ENCODE peak calls at places on chromosome 15, in six cellular contexts. Y is fibroblast of pulmonary artery, N is neural progenitor cell, X is transverse colon, Z is AG04450, K is sigmoid colon. E is an unnamed sample.

GRCh38 chr15:52523646-52524045 is 5.0 kb downstream of the MYO5A start:
- DNase-seq in Y (no peak), Z (no peak), N (no peak), X (no peak), K (no peak), E (no peak)

GRCh38 chr15:83837946-83838571 is 184.1 kb downstream of the ADAMTSL3 start:
- DNase-seq in K (no peak), Y (peak; percentile 44), N (peak; percentile 66), X (no peak), Z (no peak), E (no peak)

GRCh38 chr15:90087454-90088154 is 14.7 kb downstream of the IDH2 start:
- DNase-seq in Y (peak; percentile 43), X (peak; percentile 26), N (no peak), K (no peak), Z (no peak), E (no peak)

GRCh38 chr15:60548101-60548500 is 69.2 kb upstream of the ICE2 start:
- DNase-seq in K (no peak), Z (no peak), Y (no peak), N (no peak), X (no peak), E (no peak)

GRCh38 chr15:92809880-92810361 is 90.2 kb upstream of the CHD2 start:
- DNase-seq in Z (no peak), X (peak; percentile 68), Y (peak; percentile 58), K (peak; percentile 80), N (peak; percentile 51), E (no peak)

GRCh38 chr15:52668133-52668532 is 11.1 kb downstream of the ATOSA start:
- DNase-seq in Y (peak; percentile 47), X (no peak), K (no peak), Z (no peak), N (no peak), E (no peak)

GRCh38 chr15:43877371-43877770 is 50.6 kb downstream of the WDR76 start:
- DNase-seq in Y (no peak), N (no peak), Z (no peak), K (no peak), X (no peak), E (no peak)

GRCh38 chr15:59300618-59301139 is 72.0 kb downstream of the MYO1E start:
- DNase-seq in Z (no peak), N (no peak), K (no peak), Y (peak; percentile 50), X (peak; percentile 61), E (no peak)

GRCh38 chr15:74873756-74874424 is 725 bp upstream of the SCAMP2 start:
- DNase-seq in Z (no peak), K (no peak), Y (peak; percentile 13), X (peak; percentile 48), N (peak; percentile 33), E (no peak)

GRCh38 chr15:74808840-74809229 is 3.8 kb upstream of the LMAN1L start:
- DNase-seq in Z (no peak), N (peak; percentile 72), Y (no peak), K (no peak), X (no peak), E (no peak)

GRCh38 chr15:95329362-95329761 is 1001.1 kb upstream of the NR2F2 start:
- DNase-seq in Y (no peak), N (no peak), K (no peak), X (no peak), Z (no peak), E (no peak)

GRCh38 chr15:67415186-67415585 is 105.7 kb upstream of the C15orf61 start:
- DNase-seq in N (peak; percentile 49), Y (no peak), Z (no peak), K (no peak), X (no peak), E (no peak)

GRCh38 chr15:90030376-90030775 is 29.3 kb downstream of the ZNF710 start:
- DNase-seq in X (peak; percentile 14), N (no peak), Z (no peak), Y (no peak), K (peak; percentile 58), E (no peak)

GRCh38 chr15:92879949-92880725 is 20.0 kb upstream of the CHD2 start:
- DNase-seq in N (peak; percentile 88), X (no peak), K (no peak), Z (no peak), Y (no peak), E (no peak)

GRCh38 chr15:85689729-85690128 is 105.0 kb downstream of the KLHL25 start:
- DNase-seq in Y (peak; percentile 84), Z (peak; percentile 44), N (peak; percentile 80), K (no peak), X (peak; percentile 56), E (no peak)

GRCh38 chr15:43893956-43894355 is 67.2 kb downstream of the WDR76 start:
- DNase-seq in X (no peak), N (no peak), Y (no peak), K (no peak), Z (no peak), E (no peak)

GRCh38 chr15:88986949-88987589 is 73.9 kb upstream of the MFGE8 start:
- DNase-seq in X (no peak), K (no peak), Y (no peak), Z (no peak), N (no peak), E (no peak)

GRCh38 chr15:100879046-100879445 is 585 bp upstream of the ALDH1A3 start:
- DNase-seq in Y (no peak), Z (no peak), K (no peak), X (no peak), N (peak; percentile 65), E (no peak)

GRCh38 chr15:33320017-33320416 is 9.2 kb downstream of the RYR3 start:
- DNase-seq in Z (no peak), K (no peak), N (no peak), X (no peak), Y (no peak), E (no peak)

GRCh38 chr15:57667171-57667924 is 39.2 kb upstream of the POLR2M start:
- DNase-seq in K (no peak), Z (peak; percentile 26), Y (peak; percentile 83), X (no peak), N (peak; percentile 40), E (peak; percentile 21)

GRCh38 chr15:30919877-30920550 is 16.3 kb downstream of the FAN1 start:
- DNase-seq in Y (no peak), Z (no peak), K (no peak), N (no peak), X (no peak), E (no peak)
- H3K4me3 ChIP-seq in Y (no peak overlapping the region), Z (no peak overlapping the region), K (no peak overlapping the region), N (no peak overlapping the region), X (no peak overlapping the region), E (no peak overlapping the region)

DNA sequence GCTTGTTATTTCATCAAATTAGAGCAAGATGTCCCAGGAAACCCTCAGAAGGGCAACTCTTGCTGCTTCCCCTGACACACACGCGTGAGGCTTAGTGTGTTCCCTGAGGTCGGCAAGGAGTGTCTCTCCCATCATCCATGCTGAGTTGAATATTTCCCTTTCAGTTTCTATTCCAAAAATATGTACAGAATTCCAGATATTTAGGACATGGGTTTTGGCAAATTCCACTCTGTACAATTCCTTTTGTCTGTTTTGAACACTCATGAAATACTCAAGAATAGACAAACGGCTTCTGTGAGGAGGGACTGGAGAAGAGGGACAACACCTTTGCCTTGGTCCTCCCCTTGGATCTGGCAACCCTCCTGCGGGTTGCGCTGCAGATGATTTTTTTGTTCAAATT is 138.0 kb downstream of the DUT start:
- DNase-seq in N (no peak), K (no peak), Y (no peak), X (no peak), Z (no peak), E (no peak)
- TF ChIP-seq CTCF in N (no peak), K (no peak), Y (no peak), X (no peak), Z (no peak), E (no peak)

GRCh38 chr15:25620466-25620865 is 181.6 kb upstream of the UBE3A start:
- DNase-seq in N (no peak), X (no peak), K (no peak), Z (no peak), Y (no peak), E (no peak)

GRCh38 chr15:25618161-25618560 is 179.3 kb upstream of the UBE3A start:
- DNase-seq in X (no peak), K (no peak), Z (no peak), N (no peak), Y (no peak), E (no peak)

GRCh38 chr15:25616471-25616870 is 177.6 kb upstream of the UBE3A start:
- DNase-seq in Y (no peak), N (no peak), K (no peak), Z (no peak), X (no peak), E (no peak)

GRCh38 chr15:25619076-25619475 is 180.3 kb upstream of the UBE3A start:
- DNase-seq in Z (no peak), Y (no peak), K (no peak), N (no peak), X (no peak), E (no peak)

DNA sequence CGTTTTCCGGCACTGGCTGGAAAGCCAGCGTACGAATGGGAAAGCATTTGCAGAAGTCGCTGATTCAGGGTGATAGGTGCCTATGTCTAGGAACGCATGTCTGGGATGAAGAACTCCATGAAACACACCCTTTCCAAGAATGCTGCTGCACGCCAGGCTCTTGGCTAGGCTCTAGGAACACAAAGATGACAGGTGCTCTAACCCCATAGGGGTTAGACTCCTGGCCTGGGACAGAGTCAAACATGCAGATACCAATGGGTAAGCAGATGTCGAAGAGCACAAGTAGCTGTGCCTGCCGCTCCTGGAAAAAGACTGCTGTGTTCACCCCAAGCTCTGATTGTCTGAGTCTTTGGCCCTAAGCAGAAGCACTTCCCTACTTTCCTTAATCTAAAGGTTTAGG is 180.9 kb upstream of the UBE3A start:
- DNase-seq in N (no peak), X (no peak), Y (no peak), K (no peak), Z (no peak), E (no peak)
- H3K4me3 ChIP-seq in N (no peak overlapping the region), X (no peak overlapping the region), Y (no peak overlapping the region), K (no peak overlapping the region), Z (no peak overlapping the region), E (no peak overlapping the region)

DNA sequence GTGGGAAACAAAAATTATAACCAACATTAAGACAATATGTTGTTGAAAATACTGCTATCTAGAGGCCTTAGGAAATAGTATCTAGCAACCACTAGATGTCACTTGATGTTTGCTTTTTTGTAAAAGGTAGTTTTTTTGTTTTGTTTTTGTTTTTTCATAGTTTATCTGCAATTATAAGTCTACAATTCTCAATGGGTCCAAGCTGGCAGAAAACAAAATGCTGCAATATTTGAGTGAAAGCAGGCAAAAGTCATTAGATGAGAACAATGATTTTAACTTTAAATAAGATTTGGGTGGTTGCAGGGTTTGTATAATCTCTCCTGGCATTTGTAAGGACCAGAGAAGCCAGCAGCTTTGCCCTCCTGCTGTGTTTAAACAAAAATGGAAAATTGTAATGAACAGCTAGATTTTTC is 27.0 kb downstream of the DUT start:
- DNase-seq in X (no peak), Z (no peak), Y (peak; percentile 76), K (no peak), N (peak; percentile 32), E (no peak)
- TF ChIP-seq CTCF in X (peak; percentile 48), Z (peak; percentile 67), Y (peak; percentile 67), K (peak; percentile 35), N (peak; percentile 77), E (peak; percentile 33)